ENCODE peak calls at places on chromosomes 6 and 20, in seven cellular contexts. One of them, this sample, is unnamed.

GRCh38 chr6:153956807-153957206 is 82.2 kb upstream of the OPRM1 start:
- DNase-seq in thoracic aorta: no peak
- DNase-seq in osteoblast: no peak
- DNase-seq in colonic mucosa: no peak
- DNase-seq in CD8-positive, alpha-beta T cell: no peak
- DNase-seq in astrocyte of the spinal cord: no peak
- DNase-seq in left ventricle myocardium inferior: no peak
- DNase-seq in this sample: no peak

GRCh38 chr6:156617376-156617775 is 159.8 kb upstream of the ARID1B start:
- DNase-seq in thoracic aorta: no peak
- DNase-seq in osteoblast: no peak
- DNase-seq in colonic mucosa: peak
- DNase-seq in CD8-positive, alpha-beta T cell: no peak
- DNase-seq in astrocyte of the spinal cord: no peak
- DNase-seq in left ventricle myocardium inferior: no peak
- DNase-seq in this sample: peak

GRCh38 chr20:24337074-24337473 is 132.4 kb upstream of the SYNDIG1 start:
- DNase-seq in thoracic aorta: no peak
- DNase-seq in osteoblast: no peak
- DNase-seq in colonic mucosa: no peak
- DNase-seq in CD8-positive, alpha-beta T cell: no peak
- DNase-seq in astrocyte of the spinal cord: peak
- DNase-seq in left ventricle myocardium inferior: no peak
- DNase-seq in this sample: no peak

GRCh38 chr6:139846538-139847321 is 472.3 kb upstream of the CITED2 start:
- DNase-seq in thoracic aorta: no peak
- DNase-seq in osteoblast: no peak
- DNase-seq in colonic mucosa: peak
- DNase-seq in CD8-positive, alpha-beta T cell: no peak
- DNase-seq in astrocyte of the spinal cord: no peak
- DNase-seq in left ventricle myocardium inferior: no peak
- DNase-seq in this sample: peak

GRCh38 chr20:13286600-13286999 is 65.5 kb downstream of the ISM1 start:
- DNase-seq in thoracic aorta: no peak
- DNase-seq in osteoblast: no peak
- DNase-seq in colonic mucosa: no peak
- DNase-seq in CD8-positive, alpha-beta T cell: no peak
- DNase-seq in astrocyte of the spinal cord: no peak
- DNase-seq in left ventricle myocardium inferior: no peak
- DNase-seq in this sample: no peak

GRCh38 chr20:48695255-48695654 is 132.5 kb downstream of the PREX1 start:
- DNase-seq in thoracic aorta: no peak
- DNase-seq in osteoblast: no peak
- DNase-seq in colonic mucosa: no peak
- DNase-seq in CD8-positive, alpha-beta T cell: no peak
- DNase-seq in astrocyte of the spinal cord: no peak
- DNase-seq in left ventricle myocardium inferior: no peak
- DNase-seq in this sample: no peak

GRCh38 chr6:156471000-156471399 is 306.2 kb upstream of the ARID1B start:
- DNase-seq in thoracic aorta: no peak
- DNase-seq in osteoblast: no peak
- DNase-seq in colonic mucosa: no peak
- DNase-seq in CD8-positive, alpha-beta T cell: no peak
- DNase-seq in astrocyte of the spinal cord: no peak
- DNase-seq in left ventricle myocardium inferior: no peak
- DNase-seq in this sample: no peak

GRCh38 chr6:2632368-2632767 is 118.4 kb downstream of the MYLK4 start:
- DNase-seq in thoracic aorta: no peak
- DNase-seq in osteoblast: peak
- DNase-seq in colonic mucosa: no peak
- DNase-seq in CD8-positive, alpha-beta T cell: no peak
- DNase-seq in astrocyte of the spinal cord: peak
- DNase-seq in left ventricle myocardium inferior: peak
- DNase-seq in this sample: no peak

GRCh38 chr20:62500237-62500864 is 24.6 kb upstream of the GATA5 start:
- DNase-seq in thoracic aorta: peak
- DNase-seq in osteoblast: peak
- DNase-seq in colonic mucosa: peak
- DNase-seq in CD8-positive, alpha-beta T cell: peak
- DNase-seq in astrocyte of the spinal cord: peak
- DNase-seq in left ventricle myocardium inferior: peak
- DNase-seq in this sample: peak

GRCh38 chr20:44705364-44706094 is 9.6 kb upstream of the CCN5 start:
- DNase-seq in thoracic aorta: no peak
- DNase-seq in osteoblast: no peak
- DNase-seq in colonic mucosa: no peak
- DNase-seq in CD8-positive, alpha-beta T cell: no peak
- DNase-seq in astrocyte of the spinal cord: no peak
- DNase-seq in left ventricle myocardium inferior: no peak
- DNase-seq in this sample: no peak

GRCh38 chr20:34977365-34978091 is 21.9 kb downstream of the MYH7B start:
- DNase-seq in thoracic aorta: no peak
- DNase-seq in osteoblast: peak
- DNase-seq in colonic mucosa: no peak
- DNase-seq in CD8-positive, alpha-beta T cell: no peak
- DNase-seq in astrocyte of the spinal cord: no peak
- DNase-seq in left ventricle myocardium inferior: peak
- DNase-seq in this sample: peak

GRCh38 chr6:151847064-151847463 is 39.6 kb downstream of the ESR1 start:
- DNase-seq in thoracic aorta: no peak
- DNase-seq in osteoblast: no peak
- DNase-seq in colonic mucosa: no peak
- DNase-seq in CD8-positive, alpha-beta T cell: no peak
- DNase-seq in astrocyte of the spinal cord: peak
- DNase-seq in left ventricle myocardium inferior: no peak
- DNase-seq in this sample: peak

GRCh38 chr6:169110934-169111602 is 142.6 kb downstream of the THBS2 start:
- DNase-seq in thoracic aorta: no peak
- DNase-seq in osteoblast: no peak
- DNase-seq in colonic mucosa: no peak
- DNase-seq in CD8-positive, alpha-beta T cell: no peak
- DNase-seq in astrocyte of the spinal cord: no peak
- DNase-seq in left ventricle myocardium inferior: no peak
- DNase-seq in this sample: no peak
- H3K4me3 ChIP-seq in thoracic aorta: no peak
- H3K4me3 ChIP-seq in osteoblast: no peak
- H3K4me3 ChIP-seq in colonic mucosa: no peak
- H3K4me3 ChIP-seq in CD8-positive, alpha-beta T cell: no peak
- H3K4me3 ChIP-seq in astrocyte of the spinal cord: no peak
- H3K4me3 ChIP-seq in left ventricle myocardium inferior: no peak
- H3K4me3 ChIP-seq in this sample: no peak

DNA sequence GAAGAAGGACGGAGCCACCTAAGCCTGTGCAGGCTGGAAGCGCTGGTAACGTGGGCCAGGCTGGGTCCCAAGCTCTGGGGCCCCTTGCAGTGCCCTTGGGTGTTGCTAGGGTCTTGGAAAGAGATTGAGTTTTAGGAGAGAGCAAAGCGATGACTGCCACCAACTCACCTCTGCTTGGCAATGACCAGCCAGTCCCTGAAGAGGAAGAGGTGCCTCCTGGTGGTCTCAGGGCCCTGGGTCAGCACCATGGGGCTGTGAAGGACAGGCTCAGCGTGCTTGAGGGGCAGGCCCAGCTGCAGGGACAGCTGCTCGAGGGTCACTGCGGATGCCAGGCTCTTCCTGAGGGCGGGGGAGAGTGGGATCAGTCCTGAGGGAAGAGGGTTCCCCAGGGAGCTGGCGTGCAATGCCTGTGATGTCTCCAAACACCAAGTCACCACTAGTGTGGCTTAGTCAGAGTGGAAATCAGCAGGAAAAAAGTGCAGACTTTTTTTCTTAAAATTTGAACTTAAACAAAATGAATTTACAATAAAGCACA is 50.8 kb upstream of the TAGAP start:
- DNase-seq in thoracic aorta: no peak
- DNase-seq in osteoblast: no peak
- DNase-seq in colonic mucosa: peak
- DNase-seq in CD8-positive, alpha-beta T cell: no peak
- DNase-seq in astrocyte of the spinal cord: no peak
- DNase-seq in left ventricle myocardium inferior: no peak
- DNase-seq in this sample: peak
- TF ChIP-seq CTCF in thoracic aorta: no peak
- TF ChIP-seq CTCF in osteoblast: no peak
- TF ChIP-seq CTCF in colonic mucosa: no peak
- TF ChIP-seq CTCF in CD8-positive, alpha-beta T cell: no peak
- TF ChIP-seq CTCF in astrocyte of the spinal cord: no peak
- TF ChIP-seq CTCF in left ventricle myocardium inferior: no peak
- TF ChIP-seq CTCF in this sample: peak

DNA sequence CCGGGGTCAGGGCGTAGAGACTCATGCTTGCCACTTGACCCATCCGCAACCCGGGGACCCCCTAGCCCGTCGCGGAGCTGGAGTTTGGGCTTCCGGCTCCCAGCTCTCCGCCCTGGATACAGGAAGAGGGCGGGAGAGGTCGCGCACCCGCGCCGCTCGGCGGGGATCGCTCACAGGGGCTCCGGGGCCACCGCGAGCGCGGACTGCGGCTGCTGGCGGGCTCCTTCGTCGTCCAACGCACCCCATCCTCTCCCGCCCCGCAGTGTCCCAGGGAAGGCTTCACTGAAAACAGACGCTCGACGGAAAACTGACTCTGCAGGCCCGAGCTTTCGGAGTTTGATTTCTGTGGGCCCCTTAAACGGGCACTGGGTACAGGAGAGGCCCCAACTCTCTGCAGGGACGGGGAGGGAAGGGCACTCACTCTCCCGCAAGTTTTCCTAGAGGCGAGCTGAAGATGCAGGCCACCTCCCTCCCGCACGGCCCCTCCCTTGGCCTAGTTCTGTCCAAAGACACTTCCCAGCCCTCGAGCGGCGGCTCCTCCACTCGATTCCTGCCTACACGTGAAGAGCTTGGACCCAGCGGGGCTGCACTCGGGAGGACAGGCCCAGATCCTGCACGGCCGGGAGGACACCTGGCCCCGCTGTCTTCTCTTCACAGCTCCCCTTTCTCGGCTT is 5.3 kb downstream of the OLIG3 start:
- DNase-seq in thoracic aorta: no peak
- DNase-seq in osteoblast: no peak
- DNase-seq in colonic mucosa: no peak
- DNase-seq in CD8-positive, alpha-beta T cell: no peak
- DNase-seq in astrocyte of the spinal cord: no peak
- DNase-seq in left ventricle myocardium inferior: no peak
- DNase-seq in this sample: peak
- H3K4me3 ChIP-seq in thoracic aorta: peak
- H3K4me3 ChIP-seq in osteoblast: no peak
- H3K4me3 ChIP-seq in colonic mucosa: no peak
- H3K4me3 ChIP-seq in CD8-positive, alpha-beta T cell: peak
- H3K4me3 ChIP-seq in astrocyte of the spinal cord: no peak
- H3K4me3 ChIP-seq in left ventricle myocardium inferior: peak
- H3K4me3 ChIP-seq in this sample: peak

GRCh38 chr6:144476286-144476685 is 191.2 kb downstream of the UTRN start:
- DNase-seq in thoracic aorta: no peak
- DNase-seq in osteoblast: no peak
- DNase-seq in colonic mucosa: no peak
- DNase-seq in CD8-positive, alpha-beta T cell: no peak
- DNase-seq in astrocyte of the spinal cord: no peak
- DNase-seq in left ventricle myocardium inferior: no peak
- DNase-seq in this sample: no peak
- TF ChIP-seq CTCF in thoracic aorta: no peak
- TF ChIP-seq CTCF in osteoblast: no peak
- TF ChIP-seq CTCF in colonic mucosa: no peak
- TF ChIP-seq CTCF in CD8-positive, alpha-beta T cell: no peak
- TF ChIP-seq CTCF in astrocyte of the spinal cord: no peak
- TF ChIP-seq CTCF in left ventricle myocardium inferior: no peak
- TF ChIP-seq CTCF in this sample: no peak

This sample was measured in endodermal cell.